ENCODE peak calls at places on chromosomes 5 and 9, in four cellular contexts. One of them, this sample, is unnamed.

GRCh38 chr5:172437445-172438303 is 16.7 kb downstream of the SH3PXD2B start:
- DNase-seq in HepG2: peak; percentile 23
- DNase-seq in SK-N-SH: peak; percentile 88
- DNase-seq in GM12878: no peak
- DNase-seq in this sample: no peak

GRCh38 chr5:130479045-130479804 is 575.0 kb downstream of the CHSY3 start:
- DNase-seq in HepG2: no peak
- DNase-seq in SK-N-SH: no peak
- DNase-seq in GM12878: no peak
- DNase-seq in this sample: no peak

GRCh38 chr5:93511445-93511844 is 69.6 kb downstream of the NR2F1-AS1 start:
- DNase-seq in HepG2: peak; percentile 4
- DNase-seq in SK-N-SH: no peak
- DNase-seq in GM12878: no peak
- DNase-seq in this sample: no peak

GRCh38 chr9:14173730-14174129 is 140.2 kb downstream of the NFIB start:
- DNase-seq in HepG2: no peak
- DNase-seq in SK-N-SH: peak; percentile 6
- DNase-seq in GM12878: no peak
- DNase-seq in this sample: no peak

GRCh38 chr5:85716344-85717202 is 901.2 kb upstream of the COX7C start:
- DNase-seq in HepG2: no peak
- DNase-seq in SK-N-SH: no peak
- DNase-seq in GM12878: no peak
- DNase-seq in this sample: no peak

GRCh38 chr5:5183933-5184332 is 43.8 kb downstream of the ADAMTS16 start:
- DNase-seq in HepG2: no peak
- DNase-seq in SK-N-SH: no peak
- DNase-seq in GM12878: no peak
- DNase-seq in this sample: no peak

GRCh38 chr5:891837-892389 is 688 bp downstream of the BRD9 start:
- DNase-seq in HepG2: no peak
- DNase-seq in SK-N-SH: no peak
- DNase-seq in GM12878: no peak
- DNase-seq in this sample: no peak

GRCh38 chr5:87020099-87020934 is 247.4 kb upstream of the RASA1 start:
- DNase-seq in HepG2: no peak
- DNase-seq in SK-N-SH: no peak
- DNase-seq in GM12878: peak; percentile 47
- DNase-seq in this sample: no peak

GRCh38 chr5:5291357-5291756 is 131.1 kb upstream of the ICE1 start:
- DNase-seq in HepG2: no peak
- DNase-seq in SK-N-SH: no peak
- DNase-seq in GM12878: no peak
- DNase-seq in this sample: no peak

GRCh38 chr5:180811623-180812119 is 9.1 kb upstream of the MGAT1 start:
- DNase-seq in HepG2: no peak
- DNase-seq in SK-N-SH: no peak
- DNase-seq in GM12878: no peak
- DNase-seq in this sample: no peak

GRCh38 chr5:174311531-174312269 is 266.2 kb downstream of the NSG2 start:
- DNase-seq in HepG2: peak; percentile 10
- DNase-seq in SK-N-SH: peak; percentile 95
- DNase-seq in GM12878: no peak
- DNase-seq in this sample: peak; percentile 61

GRCh38 chr5:139694556-139695182 is 46.5 kb downstream of the CXXC5 start:
- DNase-seq in HepG2: no peak
- DNase-seq in SK-N-SH: no peak
- DNase-seq in GM12878: no peak
- DNase-seq in this sample: no peak

GRCh38 chr5:56175465-56175864 is 57.7 kb downstream of the ANKRD55 start:
- DNase-seq in HepG2: no peak
- DNase-seq in SK-N-SH: no peak
- DNase-seq in GM12878: no peak
- DNase-seq in this sample: no peak

GRCh38 chr9:118721276-118721675 is 648.0 kb downstream of the BRINP1 start:
- DNase-seq in HepG2: no peak
- DNase-seq in SK-N-SH: peak; percentile 36
- DNase-seq in GM12878: no peak
- DNase-seq in this sample: no peak

GRCh38 chr9:87109851-87110250 is 162.5 kb upstream of the GAS1 start:
- DNase-seq in HepG2: no peak
- DNase-seq in SK-N-SH: no peak
- DNase-seq in GM12878: no peak
- DNase-seq in this sample: no peak

GRCh38 chr5:136192526-136193395 is at the start of gene SMIM32:
- DNase-seq in HepG2: peak; percentile 24
- DNase-seq in SK-N-SH: peak; percentile 76
- DNase-seq in GM12878: no peak
- DNase-seq in this sample: no peak

GRCh38 chr9:89999534-90000370 is 394.9 kb downstream of the GADD45G start:
- DNase-seq in HepG2: peak; percentile 55
- DNase-seq in SK-N-SH: peak; percentile 23
- DNase-seq in GM12878: peak; percentile 61
- DNase-seq in this sample: peak; percentile 68

GRCh38 chr9:70746760-70747159 is 332.3 kb upstream of the KLF9 start:
- DNase-seq in HepG2: no peak
- DNase-seq in SK-N-SH: no peak
- DNase-seq in GM12878: no peak
- DNase-seq in this sample: no peak

GRCh38 chr9:71762900-71763653 is 5.2 kb downstream of the CEMIP2 start:
- DNase-seq in HepG2: peak; percentile 82
- DNase-seq in SK-N-SH: no peak
- DNase-seq in GM12878: no peak
- DNase-seq in this sample: peak; percentile 59

GRCh38 chr9:21402387-21403247 is 6.3 kb upstream of the IFNA8 start:
- DNase-seq in HepG2: no peak
- DNase-seq in SK-N-SH: peak; percentile 21
- DNase-seq in GM12878: no peak
- DNase-seq in this sample: peak; percentile 48

GRCh38 chr5:113336975-113337374 is 97.8 kb downstream of the TSSK1B start:
- DNase-seq in HepG2: peak; percentile 46
- DNase-seq in SK-N-SH: peak; percentile 22
- DNase-seq in GM12878: no peak
- DNase-seq in this sample: peak; percentile 51

GRCh38 chr9:111926421-111926875 is 29.8 kb downstream of the UGCG start:
- DNase-seq in HepG2: no peak
- DNase-seq in SK-N-SH: no peak
- DNase-seq in GM12878: peak; percentile 86
- DNase-seq in this sample: no peak

GRCh38 chr9:107566596-107566995 is 77.0 kb upstream of the KLF4 start:
- DNase-seq in HepG2: no peak
- DNase-seq in SK-N-SH: no peak
- DNase-seq in GM12878: no peak
- DNase-seq in this sample: no peak

GRCh38 chr5:79628276-79628675 is 16.0 kb downstream of the TENT2 start:
- DNase-seq in HepG2: no peak
- DNase-seq in SK-N-SH: no peak
- DNase-seq in GM12878: no peak
- DNase-seq in this sample: no peak

GRCh38 chr5:133708451-133708850 is 96.1 kb upstream of the FSTL4 start:
- DNase-seq in HepG2: no peak
- DNase-seq in SK-N-SH: peak; percentile 48
- DNase-seq in GM12878: no peak
- DNase-seq in this sample: no peak

GRCh38 chr9:98539954-98540353 is 168.8 kb downstream of the GABBR2 start:
- DNase-seq in HepG2: no peak
- DNase-seq in SK-N-SH: no peak
- DNase-seq in GM12878: no peak
- DNase-seq in this sample: no peak

GRCh38 chr9:35516481-35516880 is 26.6 kb downstream of the RUSC2 start:
- DNase-seq in HepG2: no peak
- DNase-seq in SK-N-SH: no peak
- DNase-seq in GM12878: no peak
- DNase-seq in this sample: peak; percentile 74

GRCh38 chr5:138706655-138707480 is 46.4 kb upstream of the CTNNA1 start:
- DNase-seq in HepG2: no peak
- DNase-seq in SK-N-SH: no peak
- DNase-seq in GM12878: no peak
- DNase-seq in this sample: peak; percentile 35

GRCh38 chr9:124110307-124110915 is 98.8 kb downstream of the LHX2 start:
- DNase-seq in HepG2: peak; percentile 33
- DNase-seq in SK-N-SH: no peak
- DNase-seq in GM12878: no peak
- DNase-seq in this sample: peak; percentile 51

GRCh38 chr9:107807183-107807582 is 317.6 kb upstream of the KLF4 start:
- DNase-seq in HepG2: no peak
- DNase-seq in SK-N-SH: no peak
- DNase-seq in GM12878: no peak
- DNase-seq in this sample: no peak

GRCh38 chr9:81621111-81621510 is 68.2 kb downstream of the TLE1 start:
- DNase-seq in HepG2: no peak
- DNase-seq in SK-N-SH: no peak
- DNase-seq in GM12878: no peak
- DNase-seq in this sample: no peak
- TF ChIP-seq RFX5 in HepG2: no peak
- TF ChIP-seq RFX5 in SK-N-SH: no peak
- TF ChIP-seq RFX5 in GM12878: no peak
- TF ChIP-seq RFX5 in this sample: no peak

GRCh38 chr5:73419414-73420390 is 28.9 kb downstream of the FOXD1 start:
- DNase-seq in HepG2: no peak
- DNase-seq in SK-N-SH: peak; percentile 60
- DNase-seq in GM12878: no peak
- DNase-seq in this sample: no peak
- TF ChIP-seq PBX3 in HepG2: no peak
- TF ChIP-seq PBX3 in SK-N-SH: no peak
- TF ChIP-seq PBX3 in GM12878: no peak
- TF ChIP-seq PBX3 in this sample: no peak

DNA sequence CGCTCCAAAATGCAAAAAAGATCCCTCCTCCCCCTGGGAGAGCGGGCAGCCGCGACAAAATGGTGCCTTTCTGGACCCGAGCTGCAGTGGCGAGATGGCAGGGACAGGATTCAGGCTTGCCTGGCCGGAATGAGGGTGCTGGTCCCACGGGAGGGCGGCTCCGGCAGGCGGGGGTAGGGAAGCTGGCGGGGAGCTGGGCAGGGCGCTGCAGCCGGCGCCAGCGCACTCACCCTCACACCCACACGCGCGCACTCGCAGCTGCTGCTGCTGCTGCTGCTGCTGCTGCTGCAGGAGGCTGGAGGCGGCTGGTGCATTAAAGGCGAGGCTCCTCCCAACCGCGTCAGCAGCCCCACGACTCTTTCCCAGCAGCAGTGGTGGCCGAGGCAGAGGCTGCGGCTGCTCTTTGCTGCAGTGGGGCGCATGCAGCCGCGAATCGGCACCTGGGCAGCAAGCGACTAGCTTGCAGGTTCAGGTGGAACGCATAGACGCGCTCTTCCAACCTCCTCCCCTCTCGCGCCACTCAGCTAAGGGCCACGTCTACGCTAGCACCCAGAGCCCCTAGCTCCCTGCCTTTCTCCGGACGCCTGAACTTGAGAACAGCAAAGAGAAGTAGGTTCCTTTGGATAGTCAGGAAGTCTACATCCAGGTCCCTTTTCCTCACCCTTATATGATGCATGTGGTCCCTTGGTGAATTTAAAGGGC is at the start of gene PPP2R2B:
- DNase-seq in HepG2: no peak
- DNase-seq in SK-N-SH: peak; percentile 86
- DNase-seq in GM12878: no peak
- DNase-seq in this sample: no peak
- TF ChIP-seq RFX5 in HepG2: no peak
- TF ChIP-seq RFX5 in SK-N-SH: no peak
- TF ChIP-seq RFX5 in GM12878: no peak
- TF ChIP-seq RFX5 in this sample: no peak

GRCh38 chr5:140992878-140993277 is 26.6 kb downstream of the PCDHAC2 start:
- DNase-seq in HepG2: no peak
- DNase-seq in SK-N-SH: peak; percentile 47
- DNase-seq in GM12878: no peak
- DNase-seq in this sample: no peak

GRCh38 chr5:140998921-140999410 is 32.7 kb downstream of the PCDHAC2 start:
- DNase-seq in HepG2: no peak
- DNase-seq in SK-N-SH: no peak
- DNase-seq in GM12878: no peak
- DNase-seq in this sample: no peak

GRCh38 chr5:141001466-141001853 is 35.2 kb downstream of the PCDHAC2 start:
- DNase-seq in HepG2: no peak
- DNase-seq in SK-N-SH: peak; percentile 61
- DNase-seq in GM12878: no peak
- DNase-seq in this sample: peak; percentile 47

GRCh38 chr5:140996055-140996454 is 29.8 kb downstream of the PCDHAC2 start:
- DNase-seq in HepG2: no peak
- DNase-seq in SK-N-SH: no peak
- DNase-seq in GM12878: no peak
- DNase-seq in this sample: no peak
- TF ChIP-seq PBX3 in HepG2: no peak
- TF ChIP-seq PBX3 in SK-N-SH: no peak
- TF ChIP-seq PBX3 in GM12878: no peak
- TF ChIP-seq PBX3 in this sample: no peak